ENCODE peak calls at places on chromosomes 5 and 9, in seven cellular contexts. U is ovary, F is nephron progenitor cell, N is cardiac fibroblast, M is AG04449, G is HFFc6, O is GM13976. A is an unnamed sample.

GRCh38 chr9:98795295-98795955 is 930 bp downstream of the ANKS6 start:
- DNase-seq in U (no peak), F (no peak), N (no peak), M (no peak), G (no peak), O (no peak), A (no peak)

GRCh38 chr9:105026451-105026850 is 98.5 kb upstream of the ABCA1 start:
- DNase-seq in U (no peak), F (no peak), N (peak), M (peak), G (peak), O (no peak), A (no peak)

GRCh38 chr9:33076031-33076359 is 479 bp downstream of the SMU1 start:
- DNase-seq in U (no peak), F (no peak), N (no peak), M (no peak), G (peak), O (no peak), A (no peak)

GRCh38 chr9:14106699-14107098 is 207.2 kb downstream of the NFIB start:
- DNase-seq in U (no peak), F (no peak), N (no peak), M (no peak), G (no peak), O (no peak), A (no peak)

GRCh38 chr5:124662261-124662781 is 84.1 kb downstream of the ZNF608 start:
- DNase-seq in U (no peak), F (peak), N (no peak), M (no peak), G (no peak), O (no peak), A (no peak)

GRCh38 chr5:116626272-116626723 is 51.7 kb upstream of the SEMA6A start:
- DNase-seq in U (peak), F (no peak), N (peak), M (no peak), G (no peak), O (no peak), A (no peak)

GRCh38 chr5:109917966-109918365 is 228.2 kb downstream of the MAN2A1 start:
- DNase-seq in U (no peak), F (no peak), N (no peak), M (no peak), G (no peak), O (no peak), A (no peak)

GRCh38 chr5:178386532-178386931 is 153.9 kb upstream of the PHYKPL start:
- DNase-seq in U (no peak), F (no peak), N (no peak), M (no peak), G (no peak), O (no peak), A (no peak)

GRCh38 chr5:56598941-56599340 is 216.4 kb upstream of the MAP3K1 start:
- DNase-seq in U (no peak), F (no peak), N (no peak), M (no peak), G (no peak), O (no peak), A (no peak)

GRCh38 chr5:95087819-95088317 is 197.0 kb downstream of the MCTP1 start:
- DNase-seq in U (no peak), F (no peak), N (peak), M (no peak), G (no peak), O (peak), A (no peak)

GRCh38 chr9:87179556-87180340 is 232.4 kb upstream of the GAS1 start:
- DNase-seq in U (no peak), F (no peak), N (no peak), M (no peak), G (peak), O (no peak), A (no peak)

GRCh38 chr9:136977223-136978072 is at the start of gene PTGDS:
- DNase-seq in U (no peak), F (peak), N (no peak), M (no peak), G (no peak), O (no peak), A (no peak)

GRCh38 chr9:136973618-136974617 is 3.4 kb upstream of the PTGDS start:
- DNase-seq in U (no peak), F (no peak), N (no peak), M (no peak), G (no peak), O (no peak), A (no peak)

GRCh38 chr9:136974834-136975535 is 2.3 kb upstream of the PTGDS start:
- DNase-seq in U (no peak), F (no peak), N (no peak), M (no peak), G (no peak), O (no peak), A (no peak)

GRCh38 chr9:136978073-136978864 is 965 bp downstream of the PTGDS start:
- DNase-seq in U (peak), F (peak), N (peak), M (no peak), G (no peak), O (peak), A (no peak)

DNA sequence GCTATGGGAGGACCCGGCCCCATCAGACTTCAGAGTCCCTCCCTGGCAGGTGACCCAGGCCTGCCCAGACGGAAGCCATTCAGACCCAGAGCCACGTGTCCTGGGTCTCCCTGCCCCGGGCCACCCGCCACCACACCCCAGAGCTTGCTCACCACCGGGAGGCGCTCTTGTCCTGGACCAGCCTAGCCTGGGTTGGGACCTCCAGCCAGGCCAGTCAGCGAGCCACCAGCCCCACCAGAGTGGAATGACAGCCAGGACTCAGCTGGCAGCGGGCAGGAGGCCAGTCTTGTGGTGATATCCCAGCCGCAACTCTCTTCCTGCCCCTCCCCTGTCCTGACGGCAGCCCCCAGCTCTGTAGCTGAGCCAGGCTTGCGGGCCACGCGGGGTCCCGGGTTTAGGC is 1.7 kb upstream of the PTGDS start:
- DNase-seq in U (no peak), F (peak), N (no peak), M (no peak), G (no peak), O (peak), A (no peak)
- TF ChIP-seq CTCF in U (no peak), F (no peak), N (peak), M (no peak), G (peak), O (peak), A (no peak)

DNA sequence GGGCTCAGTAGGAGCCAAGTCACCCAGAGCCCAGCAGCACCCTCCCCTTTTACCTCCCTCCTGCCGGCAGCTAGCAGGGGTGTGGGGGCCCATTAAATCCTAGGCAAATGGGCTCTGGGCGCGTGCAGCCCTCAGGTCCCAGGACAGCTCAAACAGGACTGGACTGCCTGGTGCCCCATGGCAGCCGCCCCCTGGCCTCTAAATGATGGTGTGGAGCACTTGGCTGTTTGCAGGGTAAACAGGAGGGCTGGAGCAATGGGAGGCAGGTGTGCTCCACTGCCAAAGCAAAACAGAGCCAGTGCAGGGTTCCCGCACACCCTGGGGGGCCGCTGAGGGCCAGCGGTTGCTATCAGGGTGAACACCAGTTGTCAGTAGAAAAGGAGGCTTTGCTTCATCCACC is 55.9 kb upstream of the C5orf58 start:
- DNase-seq in U (no peak), F (no peak), N (no peak), M (no peak), G (no peak), O (no peak), A (no peak)
- TF ChIP-seq CTCF in U (no peak), F (no peak), N (no peak), M (no peak), G (no peak), O (no peak), A (no peak)

GRCh38 chr5:177369050-177369912 is 11.6 kb downstream of the RGS14 start:
- DNase-seq in U (no peak), F (peak), N (peak), M (no peak), G (no peak), O (peak), A (no peak)
- TF ChIP-seq CTCF in U (peak), F (peak), N (peak), M (peak), G (peak), O (peak), A (peak)

GRCh38 chr5:127030259-127031146 is at the start of gene MARCHF3:
- DNase-seq in U (peak), F (peak), N (peak), M (peak), G (peak), O (peak), A (peak)

GRCh38 chr5:127031147-127031862 is 947 bp upstream of the MARCHF3 start:
- DNase-seq in U (no peak), F (peak), N (no peak), M (no peak), G (no peak), O (peak), A (no peak)

GRCh38 chr5:127027539-127027938 is 2.8 kb downstream of the MARCHF3 start:
- DNase-seq in U (no peak), F (no peak), N (no peak), M (no peak), G (no peak), O (no peak), A (no peak)

GRCh38 chr5:127029513-127030258 is 672 bp downstream of the MARCHF3 start:
- DNase-seq in U (peak), F (peak), N (peak), M (no peak), G (peak), O (peak), A (no peak)

GRCh38 chr5:127028822-127029457 is 1.4 kb downstream of the MARCHF3 start:
- DNase-seq in U (peak), F (peak), N (peak), M (no peak), G (peak), O (no peak), A (no peak)
- TF ChIP-seq CTCF in U (no peak), F (no peak), N (no peak), M (no peak), G (no peak), O (no peak), A (no peak)

GRCh38 chr5:31237159-31237558 is 43.7 kb downstream of the CDH6 start:
- DNase-seq in U (no peak), F (no peak), N (peak), M (no peak), G (no peak), O (no peak), A (no peak)
- TF ChIP-seq CTCF in U (no peak), F (no peak), N (no peak), M (no peak), G (peak), O (no peak), A (peak)

GRCh38 chr9:114532561-114533237 is 27.4 kb upstream of the WHRN start:
- DNase-seq in U (no peak), F (no peak), N (peak), M (no peak), G (no peak), O (no peak), A (no peak)

GRCh38 chr9:114539718-114540410 is 34.6 kb upstream of the WHRN start:
- DNase-seq in U (no peak), F (no peak), N (no peak), M (no peak), G (no peak), O (no peak), A (no peak)

DNA sequence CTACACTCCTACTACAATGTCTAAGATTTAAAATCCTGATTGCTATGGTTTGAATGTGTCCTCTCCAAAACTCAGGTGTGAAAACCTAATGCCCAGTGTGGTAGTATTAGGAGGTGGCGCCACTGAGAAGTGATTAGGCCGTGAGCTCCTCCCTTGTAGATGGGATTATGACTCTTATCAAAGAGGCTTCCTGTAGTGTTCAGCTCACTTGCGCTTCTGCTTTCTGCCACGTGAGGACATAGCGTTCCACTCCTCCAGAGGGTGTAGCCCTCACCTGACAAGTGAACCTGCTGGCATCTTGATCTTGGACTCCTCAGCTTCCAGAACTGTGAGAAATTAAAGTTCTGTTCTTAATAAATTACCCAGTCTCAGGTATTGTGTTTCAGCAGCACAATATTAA is 33.0 kb upstream of the WHRN start:
- DNase-seq in U (no peak), F (no peak), N (no peak), M (no peak), G (no peak), O (peak), A (no peak)
- TF ChIP-seq CTCF in U (no peak), F (no peak), N (no peak), M (no peak), G (peak), O (peak), A (peak)

GRCh38 chr5:139693676-139694364 is 45.7 kb downstream of the CXXC5 start:
- DNase-seq in U (no peak), F (no peak), N (no peak), M (no peak), G (no peak), O (no peak), A (no peak)
- TF ChIP-seq CTCF in U (no peak), F (no peak), N (no peak), M (no peak), G (no peak), O (peak), A (no peak)

GRCh38 chr9:83655433-83655832 is 32.5 kb downstream of the IDNK start:
- DNase-seq in U (no peak), F (no peak), N (no peak), M (no peak), G (no peak), O (no peak), A (no peak)

GRCh38 chr9:83656952-83657351 is 34.0 kb downstream of the IDNK start:
- DNase-seq in U (no peak), F (no peak), N (no peak), M (no peak), G (no peak), O (no peak), A (no peak)

GRCh38 chr9:83651558-83651957 is 28.6 kb downstream of the IDNK start:
- DNase-seq in U (no peak), F (no peak), N (no peak), M (no peak), G (no peak), O (no peak), A (no peak)

DNA sequence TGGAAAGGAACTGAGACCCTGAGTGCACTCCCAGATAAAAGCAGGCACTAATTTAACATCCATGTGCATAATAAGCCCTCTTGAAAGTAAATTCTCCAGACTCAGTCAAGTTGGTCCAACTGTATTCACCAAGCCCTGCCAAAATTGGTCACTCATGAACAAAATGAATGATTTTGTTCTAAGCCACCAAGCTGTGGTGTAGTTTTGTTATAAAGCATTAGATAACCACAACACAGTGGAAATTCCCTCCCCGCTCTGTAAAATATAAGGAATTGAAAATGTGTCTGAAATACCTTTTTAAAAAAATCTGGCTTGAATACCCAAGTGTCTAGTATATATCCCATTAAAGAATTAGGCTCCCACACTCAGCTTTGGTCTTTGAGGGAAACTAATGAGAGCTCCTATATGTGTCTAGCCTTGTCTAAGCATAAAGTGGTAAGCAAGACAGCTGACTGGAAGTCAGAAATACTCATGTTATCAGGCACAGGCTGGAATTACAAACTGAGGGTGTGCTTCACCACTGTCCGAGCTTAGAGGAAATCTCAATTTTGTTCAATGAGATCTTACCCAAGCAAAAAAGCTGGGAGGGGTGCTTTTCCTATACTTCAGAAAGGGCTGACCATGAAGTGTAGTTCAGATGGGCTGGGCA is 33.2 kb downstream of the IDNK start:
- DNase-seq in U (no peak), F (no peak), N (no peak), M (no peak), G (no peak), O (no peak), A (no peak)
- TF ChIP-seq CTCF in U (no peak), F (no peak), N (no peak), M (no peak), G (no peak), O (no peak), A (no peak)